ENCODE peak calls at places on chromosome 17, in five cellular contexts. Q, L, R, Z and O are unnamed samples.

GRCh38 chr17:39376434-39376833 is 25.0 kb downstream of the FBXL20 start:
- DNase-seq in Q (no peak), L (no peak), R (no peak), Z (no peak), O (no peak)

GRCh38 chr17:73042809-73043685 is 49.4 kb downstream of the SLC39A11 start:
- DNase-seq in Q (no peak), L (peak), R (no peak), Z (no peak), O (peak)

GRCh38 chr17:34300652-34301390 is 15.3 kb downstream of the CCL11 start:
- DNase-seq in Q (no peak), L (peak), R (no peak), Z (no peak), O (peak)

GRCh38 chr17:35460354-35460851 is 11.8 kb upstream of the SLFN13 start:
- DNase-seq in Q (peak), L (no peak), R (no peak), Z (peak), O (no peak)

GRCh38 chr17:65455972-65456343 is 105.5 kb downstream of the AXIN2 start:
- DNase-seq in Q (no peak), L (peak), R (no peak), Z (no peak), O (peak)

GRCh38 chr17:70702683-70703255 is 533.4 kb downstream of the KCNJ2 start:
- DNase-seq in Q (no peak), L (no peak), R (no peak), Z (no peak), O (no peak)

GRCh38 chr17:37538991-37539659 is 49.4 kb downstream of the DUSP14 start:
- DNase-seq in Q (no peak), L (no peak), R (no peak), Z (no peak), O (no peak)

GRCh38 chr17:2239882-2240430 is 63.6 kb downstream of the SMG6 start:
- DNase-seq in Q (no peak), L (peak), R (peak), Z (peak), O (peak)

GRCh38 chr17:8438441-8438840 is 2.8 kb downstream of the NDEL1 start:
- DNase-seq in Q (no peak), L (no peak), R (no peak), Z (no peak), O (no peak)

GRCh38 chr17:76453431-76453743 is 435 bp upstream of the UBE2O start:
- DNase-seq in Q (no peak), L (no peak), R (no peak), Z (no peak), O (no peak)

GRCh38 chr17:77842148-77842905 is 116.2 kb upstream of the TNRC6C start:
- DNase-seq in Q (no peak), L (peak), R (no peak), Z (no peak), O (peak)

GRCh38 chr17:39543176-39543575 is 64.5 kb downstream of the NEUROD2 start:
- DNase-seq in Q (no peak), L (no peak), R (no peak), Z (no peak), O (no peak)

GRCh38 chr17:8696951-8697745 is 47.5 kb downstream of the CCDC42 start:
- DNase-seq in Q (no peak), L (peak), R (no peak), Z (no peak), O (peak)

GRCh38 chr17:80474231-80474932 is 2.0 kb downstream of the NPTX1 start:
- DNase-seq in Q (no peak), L (peak), R (no peak), Z (peak), O (peak)

GRCh38 chr17:46832945-46833839 is 14.7 kb upstream of the WNT3 start:
- DNase-seq in Q (no peak), L (peak), R (peak), Z (no peak), O (peak)

GRCh38 chr17:28849281-28849680 is 5.5 kb upstream of the ERAL1 start:
- DNase-seq in Q (no peak), L (peak), R (no peak), Z (no peak), O (peak)

GRCh38 chr17:48522031-48522593 is 8.7 kb downstream of the HOXB1 start:
- DNase-seq in Q (no peak), L (no peak), R (no peak), Z (no peak), O (no peak)

GRCh38 chr17:78742901-78743300 is 39.2 kb downstream of the CYTH1 start:
- DNase-seq in Q (no peak), L (no peak), R (no peak), Z (no peak), O (no peak)

GRCh38 chr17:66570353-66571195 is 264.3 kb upstream of the CACNG5 start:
- DNase-seq in Q (no peak), L (no peak), R (no peak), Z (no peak), O (peak)

GRCh38 chr17:28968269-28968913 is 17.1 kb upstream of the PHF12 start:
- DNase-seq in Q (no peak), L (no peak), R (no peak), Z (no peak), O (peak)

GRCh38 chr17:44848961-44849489 is 1.3 kb downstream of the HIGD1B start:
- DNase-seq in Q (no peak), L (no peak), R (no peak), Z (no peak), O (no peak)

GRCh38 chr17:37571674-37572073 is 37.5 kb downstream of the SYNRG start:
- DNase-seq in Q (no peak), L (no peak), R (no peak), Z (no peak), O (no peak)

GRCh38 chr17:51166987-51167931 is 1.0 kb downstream of the NME2 start:
- DNase-seq in Q (peak), L (no peak), R (no peak), Z (peak), O (peak)

GRCh38 chr17:72466606-72467005 is 345.8 kb downstream of the SOX9 start:
- DNase-seq in Q (no peak), L (no peak), R (no peak), Z (no peak), O (no peak)

GRCh38 chr17:17044846-17045561 is 2.7 kb downstream of the MPRIP start:
- DNase-seq in Q (peak), L (peak), R (peak), Z (no peak), O (peak)

GRCh38 chr17:38447502-38448095 is 19.3 kb downstream of the ARHGAP23 start:
- DNase-seq in Q (no peak), L (no peak), R (no peak), Z (no peak), O (no peak)

GRCh38 chr17:44170499-44171201 is at the start of gene ASB16:
- DNase-seq in Q (no peak), L (peak), R (no peak), Z (no peak), O (peak)

GRCh38 chr17:50420419-50421112 is 5.5 kb upstream of the ACSF2 start:
- DNase-seq in Q (no peak), L (peak), R (no peak), Z (no peak), O (peak)

GRCh38 chr17:73338050-73338491 is 26.3 kb upstream of the CDC42EP4 start:
- DNase-seq in Q (no peak), L (peak), R (no peak), Z (no peak), O (peak)

GRCh38 chr17:6536566-6537065 is 19.7 kb downstream of the PITPNM3 start:
- DNase-seq in Q (no peak), L (no peak), R (no peak), Z (no peak), O (no peak)

GRCh38 chr17:4938670-4939553 is 934 bp downstream of the SLC25A11 start:
- DNase-seq in Q (no peak), L (no peak), R (no peak), Z (peak), O (peak)

GRCh38 chr17:11624968-11625367 is 26.7 kb downstream of the DNAH9 start:
- DNase-seq in Q (no peak), L (no peak), R (no peak), Z (no peak), O (no peak)

GRCh38 chr17:11628831-11629230 is 30.6 kb downstream of the DNAH9 start:
- DNase-seq in Q (no peak), L (no peak), R (no peak), Z (no peak), O (no peak)

GRCh38 chr17:11627301-11627700 is 29.0 kb downstream of the DNAH9 start:
- DNase-seq in Q (no peak), L (no peak), R (no peak), Z (no peak), O (no peak)

GRCh38 chr17:11625878-11626277 is 27.6 kb downstream of the DNAH9 start:
- DNase-seq in Q (no peak), L (no peak), R (no peak), Z (no peak), O (no peak)

DNA sequence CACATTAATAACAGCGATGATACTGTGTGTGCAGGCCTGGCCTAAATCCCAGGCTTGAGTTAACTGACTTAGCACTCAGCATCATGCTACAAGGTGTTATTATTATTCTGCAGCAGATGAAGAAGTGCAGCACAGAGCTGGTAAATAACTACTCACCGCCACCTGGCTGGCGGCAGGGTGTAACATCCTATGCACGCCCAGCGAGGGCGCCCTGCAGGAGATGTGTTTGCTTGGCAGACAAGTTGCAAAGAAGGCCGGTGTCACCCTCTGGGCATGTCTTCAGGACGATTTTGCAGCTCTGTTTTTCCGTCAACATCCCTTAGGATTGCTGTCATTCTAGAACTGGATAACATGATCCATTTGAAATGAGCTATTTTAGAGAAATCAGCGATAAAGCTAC is 30.1 kb downstream of the DNAH9 start:
- DNase-seq in Q (peak), L (no peak), R (no peak), Z (no peak), O (no peak)
- TF ChIP-seq CTCF in Q (peak), L (no peak), R (no peak), Z (no peak), O (no peak)

GRCh38 chr17:63772801-63773271 is 561 bp downstream of the CCDC47 start:
- DNase-seq in Q (no peak), L (peak), R (no peak), Z (no peak), O (peak)

GRCh38 chr17:63774982-63775290 is 966 bp downstream of the DDX42 start:
- DNase-seq in Q (no peak), L (no peak), R (no peak), Z (no peak), O (no peak)

GRCh38 chr17:63773272-63774140 is at the start of gene CCDC47:
- DNase-seq in Q (peak), L (peak), R (peak), Z (peak), O (peak)

GRCh38 chr17:63775420-63775819 is 1.4 kb downstream of the DDX42 start:
- DNase-seq in Q (no peak), L (no peak), R (no peak), Z (no peak), O (no peak)

GRCh38 chr17:63774141-63774981 is at the start of gene DDX42:
- DNase-seq in Q (peak), L (peak), R (no peak), Z (peak), O (peak)
- TF ChIP-seq CTCF in Q (no peak), L (no peak), R (peak), Z (no peak), O (peak)

GRCh38 chr17:43170140-43170765 is 761 bp upstream of the NBR1 start:
- DNase-seq in Q (peak), L (peak), R (peak), Z (peak), O (peak)
- TF ChIP-seq CTCF in Q (no peak), L (no peak), R (no peak), Z (no peak), O (no peak)

GRCh38 chr17:41160648-41161047 is at the start of gene KRTAP4-4:
- DNase-seq in Q (no peak), L (no peak), R (no peak), Z (no peak), O (no peak)
- TF ChIP-seq CTCF in Q (no peak), L (no peak), R (no peak), Z (no peak), O (no peak)